ENCODE peak calls at places on chromosome 3, in seven cellular contexts. D is right lobe of liver; U is left ventricle myocardium inferior; J is HCT116; T is WERI-Rb-1; G is IMR-90; V is CD4-positive, CD25-positive, alpha-beta regulatory T cell. H is an unnamed sample. For H3K9me3, the result is how much of the 10 kb centered on the place peaks cover.

GRCh38 chr3:158771577-158771976 is 30.3 kb upstream of the MFSD1 start:
- DNase-seq in D (no peak), U (no peak), J (no peak), T (no peak), G (no peak), V (no peak), H (no peak)

GRCh38 chr3:8443829-8444791 is 57.5 kb upstream of the LMCD1 start:
- DNase-seq in D (peak), U (peak), J (peak), T (peak), G (peak), V (no peak), H (no peak)

GRCh38 chr3:185561958-185562357 is 9.6 kb upstream of the LIPH start:
- DNase-seq in D (no peak), U (no peak), J (no peak), T (no peak), G (no peak), V (no peak), H (no peak)

GRCh38 chr3:122493296-122493695 is 21.4 kb downstream of the KPNA1 start:
- DNase-seq in D (no peak), U (no peak), J (no peak), T (no peak), G (peak), V (no peak), H (no peak)

GRCh38 chr3:160921020-160921635 is 165.1 kb downstream of the PPM1L start:
- DNase-seq in D (no peak), U (no peak), J (peak), T (peak), G (peak), V (no peak), H (no peak)

GRCh38 chr3:102163039-102163817 is 271.6 kb upstream of the ZPLD1 start:
- DNase-seq in D (no peak), U (peak), J (no peak), T (no peak), G (peak), V (no peak), H (no peak)

GRCh38 chr3:45537960-45538640 is 56.5 kb upstream of the LIMD1 start:
- DNase-seq in D (peak), U (peak), J (no peak), T (no peak), G (peak), V (no peak), H (no peak)

GRCh38 chr3:159877924-159878323 is 110.7 kb upstream of the IL12A start:
- DNase-seq in D (no peak), U (no peak), J (no peak), T (no peak), G (peak), V (no peak), H (no peak)

GRCh38 chr3:15528881-15529537 is 7.5 kb upstream of the COLQ start:
- DNase-seq in D (no peak), U (no peak), J (no peak), T (peak), G (no peak), V (no peak), H (no peak)

GRCh38 chr3:51384145-51384729 is 854 bp upstream of the MANF start:
- DNase-seq in D (no peak), U (peak), J (no peak), T (no peak), G (no peak), V (no peak), H (peak)

GRCh38 chr3:187999821-188000220 is 154.1 kb upstream of the LPP start:
- DNase-seq in D (no peak), U (no peak), J (no peak), T (no peak), G (no peak), V (peak), H (peak)

GRCh38 chr3:41244620-41245336 is 45.5 kb downstream of the CTNNB1 start:
- DNase-seq in D (no peak), U (no peak), J (no peak), T (no peak), G (no peak), V (no peak), H (no peak)

GRCh38 chr3:127475975-127476374 is 114.6 kb downstream of the TPRA1 start:
- DNase-seq in D (no peak), U (no peak), J (no peak), T (no peak), G (no peak), V (no peak), H (no peak)

GRCh38 chr3:53773586-53774368 is 72.4 kb downstream of the CHDH start:
- DNase-seq in D (no peak), U (no peak), J (no peak), T (no peak), G (peak), V (no peak), H (no peak)

GRCh38 chr3:56547486-56547885 is 9.5 kb upstream of the CCDC66 start:
- DNase-seq in D (no peak), U (no peak), J (peak), T (no peak), G (no peak), V (no peak), H (no peak)

GRCh38 chr3:126548556-126549466 is 9.9 kb downstream of the C3orf22 start:
- DNase-seq in D (no peak), U (no peak), J (no peak), T (peak), G (no peak), V (no peak), H (no peak)

GRCh38 chr3:99875573-99875924 is 57.9 kb downstream of the CMSS1 start:
- DNase-seq in D (no peak), U (no peak), J (no peak), T (no peak), G (peak), V (no peak), H (no peak)

GRCh38 chr3:104040896-104041295 is 1325.8 kb upstream of the ALCAM start:
- DNase-seq in D (no peak), U (no peak), J (no peak), T (no peak), G (no peak), V (no peak), H (no peak)

GRCh38 chr3:77795013-77795412 is 755.1 kb downstream of the ROBO2 start:
- DNase-seq in D (no peak), U (no peak), J (no peak), T (no peak), G (no peak), V (no peak), H (no peak)

GRCh38 chr3:123880998-123881561 is 3.1 kb downstream of the MYLK start:
- DNase-seq in D (no peak), U (no peak), J (peak), T (peak), G (peak), V (no peak), H (no peak)

GRCh38 chr3:175743733-175744400 is 884.7 kb downstream of the NAALADL2 start:
- DNase-seq in D (no peak), U (no peak), J (no peak), T (no peak), G (peak), V (no peak), H (no peak)

GRCh38 chr3:175749981-175750380 is 890.8 kb downstream of the NAALADL2 start:
- DNase-seq in D (no peak), U (no peak), J (no peak), T (peak), G (no peak), V (no peak), H (no peak)

GRCh38 chr3:142509079-142509478 is 61.2 kb upstream of the XRN1 start:
- DNase-seq in D (no peak), U (no peak), J (no peak), T (no peak), G (no peak), V (no peak), H (no peak)

GRCh38 chr3:177279118-177279815 is 82.0 kb upstream of the TBL1XR1 start:
- DNase-seq in D (no peak), U (no peak), J (no peak), T (no peak), G (no peak), V (no peak), H (no peak)

GRCh38 chr3:71493372-71493771 is 90.2 kb downstream of the FOXP1 start:
- DNase-seq in D (no peak), U (no peak), J (no peak), T (no peak), G (no peak), V (peak), H (no peak)

GRCh38 chr3:53109190-53109589 is 21.0 kb downstream of the RFT1 start:
- DNase-seq in D (no peak), U (no peak), J (no peak), T (no peak), G (peak), V (no peak), H (no peak)

GRCh38 chr3:79729096-79729495 is 38.7 kb downstream of the ROBO1 start:
- DNase-seq in D (no peak), U (no peak), J (no peak), T (no peak), G (no peak), V (no peak), H (no peak)

GRCh38 chr3:126266291-126266840 is 86.0 kb upstream of the ALDH1L1 start:
- DNase-seq in D (peak), U (peak), J (no peak), T (no peak), G (peak), V (no peak), H (no peak)

GRCh38 chr3:104989878-104990277 is 376.8 kb upstream of the ALCAM start:
- DNase-seq in D (no peak), U (no peak), J (no peak), T (no peak), G (peak), V (no peak), H (no peak)

GRCh38 chr3:117735481-117736101 is 1026.0 kb downstream of the TUSC7 start:
- DNase-seq in D (no peak), U (no peak), J (no peak), T (no peak), G (peak), V (no peak), H (no peak)

GRCh38 chr3:176274161-176274560 is 923.1 kb downstream of the TBL1XR1 start:
- DNase-seq in D (no peak), U (no peak), J (no peak), T (no peak), G (no peak), V (no peak), H (no peak)

GRCh38 chr3:23202203-23202920 is 765 bp upstream of the UBE2E2 start:
- DNase-seq in D (no peak), U (no peak), J (no peak), T (no peak), G (peak), V (peak), H (no peak)

GRCh38 chr3:103532986-103533385 is 1098.2 kb downstream of the ZPLD1 start:
- DNase-seq in D (no peak), U (no peak), J (no peak), T (no peak), G (no peak), V (no peak), H (no peak)

GRCh38 chr3:191030491-191030890 is 168.0 kb upstream of the GMNC start:
- DNase-seq in D (no peak), U (no peak), J (no peak), T (no peak), G (no peak), V (no peak), H (no peak)

GRCh38 chr3:177203689-177204395 is 6.6 kb upstream of the TBL1XR1 start:
- DNase-seq in D (no peak), U (no peak), J (no peak), T (no peak), G (no peak), V (no peak), H (no peak)

GRCh38 chr3:155111971-155112370 is 31.9 kb downstream of the MME start:
- DNase-seq in D (no peak), U (no peak), J (no peak), T (no peak), G (no peak), V (no peak), H (no peak)

GRCh38 chr3:47804571-47804970 is 1.6 kb downstream of the DHX30 start:
- DNase-seq in D (no peak), U (no peak), J (no peak), T (no peak), G (no peak), V (no peak), H (no peak)

GRCh38 chr3:50122071-50122470 is 33.1 kb upstream of the SEMA3F start:
- DNase-seq in D (no peak), U (no peak), J (no peak), T (peak), G (no peak), V (no peak), H (no peak)

GRCh38 chr3:10389995-10390394 is 69.1 kb upstream of the SEC13 start:
- DNase-seq in D (no peak), U (no peak), J (no peak), T (no peak), G (no peak), V (no peak), H (no peak)
- H3K9me3 ChIP-seq in D (under half), U (under half), J (under half), T (under half), G (under half), V (under half), H (under half)

DNA sequence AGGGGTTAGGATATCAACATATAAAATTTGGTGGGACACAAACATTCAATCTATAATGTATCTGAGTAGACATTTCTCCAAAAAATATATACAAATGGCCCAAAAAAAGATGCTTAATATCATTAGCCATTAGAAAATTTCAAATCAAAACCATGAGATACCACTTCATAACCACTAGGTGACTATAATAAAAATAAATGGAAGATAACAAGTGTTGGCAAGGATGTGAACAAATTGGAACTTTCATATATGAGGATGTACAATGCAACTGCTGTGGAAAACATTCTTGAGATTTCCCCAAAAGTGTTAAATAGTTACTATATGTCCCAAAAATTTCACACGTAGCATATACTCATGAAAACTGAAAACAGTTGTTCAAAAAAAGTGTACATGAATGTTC is 36.5 kb upstream of the WNT7A start:
- DNase-seq in D (no peak), U (no peak), J (no peak), T (no peak), G (no peak), V (no peak), H (no peak)
- H3K9me3 ChIP-seq in D (under half), U (half or more), J (under half), T (under half), G (under half), V (under half), H (under half)

GRCh38 chr3:17759901-17760300 is 17.5 kb upstream of the TBC1D5 start:
- DNase-seq in D (no peak), U (no peak), J (no peak), T (no peak), G (no peak), V (no peak), H (no peak)
- H3K9me3 ChIP-seq in D (under half), U (under half), J (under half), T (under half), G (under half), V (under half), H (under half)

DNA sequence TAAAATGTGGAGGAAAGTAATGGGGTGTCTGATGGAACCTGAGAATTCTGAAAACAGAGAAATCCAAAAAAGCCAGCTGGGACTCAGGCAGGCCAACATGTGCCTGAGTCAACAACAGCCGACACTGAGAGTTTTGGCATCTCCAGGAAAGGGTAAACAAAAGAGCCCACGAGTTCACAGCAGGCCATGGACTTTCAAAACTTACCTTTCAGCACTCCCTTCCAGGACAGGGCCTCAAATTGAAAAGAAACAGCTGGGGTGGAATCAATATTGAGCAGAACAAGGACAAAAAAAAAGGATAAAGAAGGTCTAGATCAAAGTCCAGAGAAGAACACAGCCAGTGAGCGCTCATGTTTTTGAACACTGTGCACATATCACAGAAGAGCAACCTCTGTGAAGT is 735.4 kb upstream of the GRM7 start:
- DNase-seq in D (peak), U (no peak), J (no peak), T (no peak), G (no peak), V (no peak), H (no peak)
- H3K9me3 ChIP-seq in D (under half), U (under half), J (under half), T (under half), G (under half), V (under half), H (under half)

DNA sequence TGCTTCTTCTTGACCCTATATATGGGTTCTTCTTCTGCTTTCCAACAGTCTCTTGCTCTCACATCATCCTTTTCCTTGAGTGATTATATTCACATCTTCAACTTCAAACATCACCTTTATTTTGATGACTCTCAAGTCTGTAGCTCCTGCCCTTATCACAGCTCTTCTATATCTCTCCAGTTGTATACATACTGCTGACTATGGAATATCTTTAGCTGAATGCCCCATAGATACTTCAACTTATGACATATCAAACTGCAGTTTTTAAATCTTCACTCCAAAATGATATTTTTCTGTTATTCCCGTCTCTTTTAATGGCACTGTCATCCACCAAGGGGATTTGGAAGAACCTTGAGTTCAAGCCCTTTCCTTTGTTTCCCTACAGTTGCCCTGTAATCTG is 139.1 kb downstream of the ZBTB20 start:
- DNase-seq in D (no peak), U (no peak), J (no peak), T (no peak), G (no peak), V (no peak), H (no peak)
- H3K9me3 ChIP-seq in D (under half), U (under half), J (under half), T (under half), G (under half), V (under half), H (under half)

GRCh38 chr3:26345613-26346012 is 277.0 kb upstream of the LRRC3B start:
- DNase-seq in D (no peak), U (no peak), J (no peak), T (peak), G (no peak), V (no peak), H (no peak)

GRCh38 chr3:26350853-26351252 is 271.7 kb upstream of the LRRC3B start:
- DNase-seq in D (no peak), U (no peak), J (no peak), T (no peak), G (no peak), V (no peak), H (no peak)

GRCh38 chr3:26346497-26346896 is 276.1 kb upstream of the LRRC3B start:
- DNase-seq in D (no peak), U (no peak), J (no peak), T (no peak), G (no peak), V (no peak), H (no peak)

GRCh38 chr3:26353052-26353451 is 269.5 kb upstream of the LRRC3B start:
- DNase-seq in D (no peak), U (no peak), J (no peak), T (no peak), G (no peak), V (no peak), H (no peak)

DNA sequence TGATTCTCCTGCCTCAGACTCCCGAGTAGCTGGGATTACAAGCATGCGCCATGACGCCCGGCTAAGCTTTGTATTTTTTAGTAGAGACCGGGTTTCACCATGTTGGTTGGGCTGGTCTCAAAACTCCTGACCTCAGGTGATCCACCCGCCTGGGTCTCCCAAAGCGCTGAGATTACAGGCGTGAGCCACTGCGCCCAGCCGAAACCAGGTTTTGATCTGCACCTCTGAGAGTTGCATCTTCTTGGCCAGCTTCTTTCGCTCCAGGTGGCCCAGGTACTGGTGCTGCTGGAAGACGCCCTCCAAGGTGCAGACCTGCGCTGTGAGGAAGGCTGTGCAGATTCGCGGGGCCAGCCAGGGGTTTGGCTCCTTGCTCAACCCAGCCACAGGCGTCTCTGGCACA is 275.4 kb upstream of the LRRC3B start:
- DNase-seq in D (no peak), U (no peak), J (no peak), T (no peak), G (no peak), V (no peak), H (no peak)
- H3K9me3 ChIP-seq in D (under half), U (under half), J (under half), T (under half), G (under half), V (under half), H (under half)

DNA sequence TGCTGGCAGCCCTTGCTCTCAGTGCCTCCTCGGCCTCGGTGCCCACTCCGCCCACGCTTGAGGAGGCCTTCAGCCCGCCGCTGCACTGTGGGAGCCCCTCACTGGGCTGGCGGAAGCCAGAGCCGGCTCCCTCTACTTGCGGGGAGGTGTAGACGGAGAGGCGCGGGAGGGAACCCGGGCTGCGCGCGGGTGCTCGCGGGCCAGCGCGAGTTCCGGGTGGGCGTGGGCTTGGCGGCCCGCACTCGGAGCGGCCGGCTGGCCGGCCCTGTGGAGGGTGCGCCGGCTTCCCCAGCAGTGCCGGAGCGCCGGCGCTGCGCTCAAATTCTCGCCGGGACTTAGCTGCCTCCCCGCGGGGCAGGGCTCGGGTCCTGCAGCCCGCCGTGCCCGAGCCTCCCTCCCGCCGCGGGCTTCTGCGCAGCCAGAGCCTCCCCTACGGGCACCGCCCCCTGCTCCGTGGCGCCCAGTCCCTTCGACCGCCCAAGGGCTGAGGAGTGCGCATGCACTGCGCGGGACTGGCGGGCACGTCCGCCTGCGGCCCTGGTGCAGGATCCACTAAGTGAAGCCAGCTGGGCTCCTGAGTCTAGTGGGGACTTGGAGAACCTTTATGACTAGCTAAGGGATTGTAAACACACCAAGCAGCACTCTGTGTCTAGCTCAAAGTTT is 231.5 kb downstream of the EFHB start:
- DNase-seq in D (no peak), U (no peak), J (no peak), T (no peak), G (no peak), V (no peak), H (no peak)
- H3K9me3 ChIP-seq in D (under half), U (under half), J (under half), T (under half), G (under half), V (under half), H (under half)

H was measured in T-helper 17 cell.